ENCODE peak calls at places on chromosomes 7 and 10, in four cellular contexts. R, P, U and Q are unnamed samples.
A peak's percentile ranks its signal among the peaks of the same experiment; 100 is the strongest.

GRCh38 chr10:17599089-17599488 is 18.1 kb downstream of the HACD1 start:
- DNase-seq in R (no peak), P (no peak), U (no peak), Q (no peak)

GRCh38 chr7:90532231-90532929 is 62.9 kb downstream of the PTTG1IP2 start:
- DNase-seq in P (no peak), U (no peak), R (peak; percentile 27), Q (no peak)

GRCh38 chr10:30750971-30751677 is 121.6 kb upstream of the LYZL2 start:
- DNase-seq in R (peak; percentile 75), P (no peak), U (no peak), Q (no peak)

GRCh38 chr10:132921818-132922807 is 20.3 kb downstream of the CFAP46 start:
- DNase-seq in U (no peak), P (no peak), R (no peak), Q (no peak)

GRCh38 chr7:22049848-22050247 is 104.1 kb upstream of the CDCA7L start:
- DNase-seq in U (no peak), P (no peak), R (no peak), Q (no peak)

GRCh38 chr10:126027707-126028106 is 131.3 kb downstream of the FANK1 start:
- DNase-seq in U (no peak), P (no peak), R (no peak), Q (no peak)

GRCh38 chr10:43201545-43202131 is 63.4 kb downstream of the CSGALNACT2 start:
- DNase-seq in P (peak; percentile 43), R (no peak), U (no peak), Q (no peak)

GRCh38 chr7:44277391-44277790 is 48.0 kb downstream of the CAMK2B start:
- DNase-seq in P (no peak), U (no peak), R (no peak), Q (no peak)

GRCh38 chr7:105728028-105728427 is 146.7 kb upstream of the EFCAB10 start:
- DNase-seq in R (no peak), U (no peak), P (no peak), Q (no peak)

DNA sequence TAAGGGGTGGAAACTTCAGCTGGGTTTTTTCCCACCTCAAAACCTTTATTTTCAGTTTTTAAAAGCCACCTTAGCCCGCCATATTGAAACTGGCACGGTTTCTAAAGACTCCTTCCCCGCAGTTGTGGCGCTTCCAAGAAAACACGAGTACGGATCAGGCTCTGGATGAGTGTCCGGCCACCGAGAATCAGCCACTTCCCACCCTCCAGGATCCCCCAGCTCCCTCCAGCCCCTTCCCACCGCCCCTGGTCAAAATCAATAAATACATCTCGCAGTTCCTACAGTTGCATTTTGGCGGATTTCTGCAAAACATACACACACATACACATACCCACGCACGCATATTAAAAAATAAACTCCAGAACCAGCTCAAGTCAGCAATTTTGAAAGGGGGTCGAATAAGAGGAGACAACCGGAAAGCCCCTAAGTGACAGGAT is 1.1 kb downstream of the SFMBT2 start:
- DNase-seq in P (no peak), U (no peak), R (no peak), Q (no peak)
- TF ChIP-seq SUZ12 in P (no peak), U (no peak), R (no peak), Q (no peak)

GRCh38 chr10:79316671-79317431 is 30.4 kb upstream of the PPIF start:
- DNase-seq in R (peak; percentile 56), U (peak; percentile 35), P (no peak), Q (no peak)
- H3K4me3 ChIP-seq in R (peak overlapping the region; percentile 37), U (no peak overlapping the region), P (no peak overlapping the region), Q (no peak overlapping the region)

DNA sequence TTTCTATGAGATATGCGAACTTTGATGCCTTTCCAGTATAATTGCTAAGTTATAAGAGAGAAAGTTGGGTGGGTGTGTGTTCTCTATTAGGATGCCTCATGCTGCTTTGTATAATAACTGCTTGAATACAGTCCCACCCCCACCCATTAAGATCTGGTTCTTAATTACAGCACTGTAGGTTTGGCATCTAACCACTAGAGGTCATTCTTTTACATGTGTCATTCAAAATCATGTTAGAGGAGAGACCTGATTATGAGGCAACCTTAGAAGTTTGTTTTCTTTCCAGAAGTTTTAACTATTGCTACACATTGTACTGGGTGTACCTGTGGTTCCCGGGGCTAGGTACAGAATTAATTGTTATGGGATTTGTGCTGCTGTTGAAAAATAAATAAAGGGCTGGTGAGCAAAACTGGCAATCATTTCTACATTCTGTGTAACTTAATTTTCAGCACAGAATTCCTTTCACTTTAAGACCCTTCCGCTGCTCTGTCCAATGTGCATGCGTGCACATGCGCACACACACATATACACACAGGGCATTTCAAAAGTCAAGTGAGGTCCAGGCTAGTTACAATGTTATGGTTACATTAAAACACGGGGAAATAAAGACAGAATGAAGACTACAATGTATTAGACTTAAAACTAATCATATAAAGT is 1156.3 kb downstream of the SORCS3 start:
- DNase-seq in U (peak; percentile 8), R (peak; percentile 5), P (no peak), Q (no peak)
- TF ChIP-seq SUZ12 in U (no peak), R (no peak), P (no peak), Q (no peak)

DNA sequence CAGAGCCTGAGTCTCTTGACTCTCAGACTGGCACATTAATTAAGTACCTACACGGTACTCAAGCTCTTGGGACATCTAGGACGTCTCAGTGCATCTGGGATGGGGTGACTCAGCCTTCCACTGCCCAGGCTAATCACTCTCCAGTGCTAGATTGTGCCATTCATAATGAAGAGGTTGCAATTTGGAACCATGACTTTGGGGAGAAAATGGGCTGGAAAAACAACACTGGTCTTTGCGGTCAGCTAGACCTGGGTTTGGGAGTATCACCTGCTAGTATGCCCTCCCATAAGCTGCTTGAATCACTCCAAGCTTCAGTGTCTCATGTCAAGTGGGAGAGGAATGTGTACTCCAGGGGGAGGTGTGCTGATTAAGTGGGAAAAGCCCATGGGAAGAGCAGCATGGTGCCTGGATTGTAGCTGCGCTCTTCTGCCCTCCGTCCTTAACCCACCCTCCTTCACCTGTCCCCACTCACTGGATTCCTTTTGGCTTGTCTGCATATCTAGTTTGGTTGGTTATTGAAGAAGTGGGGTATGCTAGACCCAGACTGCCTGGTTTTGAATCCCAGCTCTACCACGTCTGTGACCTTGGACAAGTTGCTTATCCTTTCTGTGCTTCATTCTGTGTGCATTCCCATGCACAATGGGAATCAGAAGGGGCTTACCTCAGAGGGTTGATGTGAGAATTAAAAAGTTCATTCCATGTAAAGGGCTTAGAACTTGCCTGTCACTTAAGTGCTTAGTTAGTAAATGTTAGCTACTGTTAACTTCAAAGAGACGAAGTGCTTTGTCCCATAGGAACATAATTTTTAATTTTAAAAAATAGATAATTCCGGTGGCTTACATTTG is 3.8 kb downstream of the NFE2L3 start:
- DNase-seq in P (no peak), U (peak; percentile 39), R (no peak), Q (no peak)
- H3K4me3 ChIP-seq in P (no peak overlapping the region), U (no peak overlapping the region), R (peak overlapping the region; percentile 72), Q (no peak overlapping the region)

GRCh38 chr7:135993950-135994349 is 16.8 kb upstream of the MTPN start:
- DNase-seq in P (no peak), R (no peak), U (no peak), Q (no peak)
- TF ChIP-seq SUZ12 in P (no peak), R (no peak), U (no peak), Q (no peak)

DNA sequence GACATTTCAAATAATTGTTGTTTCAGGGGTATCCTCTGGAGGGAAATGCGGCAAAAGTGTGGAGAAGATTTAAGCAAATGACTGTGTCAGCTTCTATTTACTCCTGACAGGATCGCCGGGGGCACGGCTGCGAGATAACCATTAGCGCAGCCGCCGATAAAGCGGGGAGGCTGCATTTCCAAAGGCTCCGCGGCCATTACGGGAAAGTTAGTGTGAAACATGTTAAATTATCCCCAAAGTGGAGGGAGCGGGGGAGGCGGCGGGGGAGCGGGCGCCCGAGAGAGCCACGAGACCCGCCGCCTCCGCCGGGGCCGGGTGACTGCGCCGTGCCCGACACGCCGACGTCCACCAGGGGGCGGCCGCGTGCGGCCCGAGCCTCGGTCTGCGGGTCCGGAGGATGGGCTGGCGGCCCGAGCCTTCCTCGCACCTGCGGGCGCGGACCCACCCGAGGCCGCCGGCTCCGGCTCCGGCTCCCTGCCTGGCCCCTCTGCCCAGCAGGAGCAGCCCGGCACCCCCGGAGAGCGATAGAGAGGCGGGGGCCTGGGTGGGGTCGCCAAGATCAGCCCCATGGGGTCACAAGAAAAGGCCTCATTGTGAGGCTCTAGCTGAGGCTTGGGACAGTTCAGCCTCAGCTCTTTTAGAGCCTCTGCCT is 74.4 kb upstream of the PAX2 start:
- DNase-seq in R (no peak), U (no peak), P (peak; percentile 94), Q (no peak)
- H3K4me3 ChIP-seq in R (no peak overlapping the region), U (peak overlapping the region; percentile 35), P (peak overlapping the region; percentile 22), Q (no peak overlapping the region)

DNA sequence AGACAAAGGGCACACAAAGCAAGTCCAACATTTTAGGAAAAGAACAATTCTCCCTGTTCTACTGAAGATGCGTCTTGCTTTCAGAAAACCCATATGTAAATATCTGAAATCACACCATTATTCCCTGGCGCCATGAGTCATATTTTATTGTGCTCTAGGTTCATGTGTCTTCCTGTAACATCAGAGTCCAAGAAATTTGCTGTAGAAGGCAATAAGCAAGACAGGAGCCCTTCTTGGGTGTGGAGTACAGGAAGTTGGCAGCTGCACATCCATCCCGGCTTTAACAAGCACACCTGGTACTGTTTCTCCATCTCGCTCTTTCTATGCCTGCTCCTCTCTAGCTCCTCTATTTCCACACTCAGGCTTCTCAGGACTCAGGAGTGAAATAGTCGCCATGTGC is 145.7 kb downstream of the GFRA1 start:
- DNase-seq in R (no peak), P (no peak), U (no peak), Q (no peak)
- TF ChIP-seq SUZ12 in R (no peak), P (no peak), U (no peak), Q (no peak)

DNA sequence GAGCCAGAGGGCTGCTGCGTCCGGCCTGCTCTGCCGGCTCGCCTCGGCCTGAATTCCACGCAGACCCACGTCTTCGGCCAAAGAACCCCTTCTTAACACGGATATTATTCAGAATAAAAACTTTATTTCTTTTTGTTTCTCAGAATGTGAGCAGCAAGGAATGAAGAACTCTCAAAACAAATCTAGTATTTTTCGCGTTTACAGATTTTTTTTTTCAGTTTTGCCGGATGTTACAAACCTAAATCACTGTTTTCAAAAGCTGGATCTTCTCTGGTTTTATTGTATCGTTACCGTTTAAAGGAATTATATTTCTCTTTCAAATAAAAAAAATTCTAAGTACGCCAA is 4.4 kb upstream of the HOXA2 start:
- DNase-seq in R (no peak), U (no peak), P (no peak), Q (no peak)
- H3K4me3 ChIP-seq in R (no peak overlapping the region), U (no peak overlapping the region), P (no peak overlapping the region), Q (no peak overlapping the region)

DNA sequence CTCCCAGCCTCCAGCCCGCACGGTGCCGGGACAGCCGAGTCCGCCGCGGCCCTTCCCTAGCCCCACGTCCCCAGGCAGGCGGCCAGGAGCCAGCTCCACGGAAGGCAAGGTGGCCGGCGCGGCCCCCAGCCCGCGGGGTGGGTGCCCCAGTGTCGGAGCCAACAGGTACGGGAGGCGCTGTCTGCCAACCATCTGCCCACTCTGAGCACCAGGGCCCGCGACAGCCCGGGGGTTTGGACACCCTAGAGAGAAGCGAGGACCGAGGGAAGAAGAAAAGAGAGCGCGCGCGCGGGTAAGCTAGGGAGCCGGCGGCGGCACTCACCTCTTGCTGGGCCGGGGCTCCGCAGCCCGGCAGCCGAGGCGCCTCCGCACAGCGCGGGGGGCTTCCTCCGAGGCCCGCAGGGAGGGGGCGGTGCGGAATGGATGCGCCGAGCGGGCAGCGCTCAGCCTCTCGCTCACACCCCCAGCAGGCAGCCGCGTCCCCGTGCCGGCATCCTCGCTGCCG is 75.7 kb downstream of the CALN1 start:
- DNase-seq in P (peak; percentile 84), U (no peak), R (no peak), Q (no peak)
- TF ChIP-seq SUZ12 in P (peak; percentile 44), U (no peak), R (no peak), Q (no peak)

DNA sequence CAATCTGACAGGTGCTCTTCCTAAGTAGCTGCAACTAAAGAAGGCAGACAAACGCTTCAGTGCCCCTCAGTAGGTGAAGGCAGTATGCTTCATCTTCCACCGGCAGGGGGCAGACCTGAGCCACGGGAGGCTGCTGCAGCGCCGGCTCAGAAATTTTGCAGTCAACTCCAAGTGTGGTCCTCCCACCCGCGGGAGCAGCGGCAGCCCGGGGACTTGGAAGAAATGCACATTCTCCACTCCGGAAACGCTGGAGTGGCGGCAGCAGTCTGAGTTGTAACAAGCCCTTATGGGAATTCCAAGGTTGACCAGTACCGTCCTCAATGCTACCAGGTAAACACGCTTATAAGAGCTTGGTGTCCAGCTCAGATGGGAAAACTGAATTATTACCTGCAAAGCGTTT is 3.4 kb downstream of the IGFBP3 start:
- DNase-seq in P (peak; percentile 96), R (no peak), U (peak; percentile 28), Q (peak; percentile 70)
- H3K4me3 ChIP-seq in P (no peak overlapping the region), R (no peak overlapping the region), U (no peak overlapping the region), Q (no peak overlapping the region)